ENCODE peak calls at places on chromosomes 16 and 17, in nine cellular contexts. One of them, this sample, is unnamed.
A peak's percentile ranks its signal among the peaks of the same experiment; 100 is the strongest.

GRCh38 chr16:4365014-4365406 is 6.6 kb upstream of the VASN start:
- DNase-seq in transverse colon: no peak
- DNase-seq in H1: no peak
- DNase-seq in esophagus muscularis mucosa: no peak
- DNase-seq in body of pancreas: no peak
- DNase-seq in upper lobe of left lung: no peak
- DNase-seq in IMR-90: no peak
- DNase-seq in HCT116: no peak
- DNase-seq in Peyer's patch: peak; percentile 72
- DNase-seq in this sample: no peak

GRCh38 chr16:67814567-67814966 is 7.9 kb downstream of the TSNAXIP1 start:
- DNase-seq in H1: no peak
- DNase-seq in upper lobe of left lung: no peak
- DNase-seq in HCT116: no peak
- DNase-seq in transverse colon: peak; percentile 54
- DNase-seq in IMR-90: no peak
- DNase-seq in body of pancreas: no peak
- DNase-seq in Peyer's patch: peak; percentile 58
- DNase-seq in esophagus muscularis mucosa: no peak
- DNase-seq in this sample: no peak

GRCh38 chr16:1768767-1769401 is 2.5 kb downstream of the NME3 start:
- DNase-seq in transverse colon: no peak
- DNase-seq in HCT116: no peak
- DNase-seq in H1: no peak
- DNase-seq in body of pancreas: no peak
- DNase-seq in esophagus muscularis mucosa: no peak
- DNase-seq in Peyer's patch: no peak
- DNase-seq in IMR-90: no peak
- DNase-seq in upper lobe of left lung: no peak
- DNase-seq in this sample: peak; percentile 41

GRCh38 chr16:9364721-9365693 is 273.6 kb downstream of the HAPSTR1 start:
- DNase-seq in Peyer's patch: peak; percentile 74
- DNase-seq in H1: no peak
- DNase-seq in transverse colon: peak; percentile 66
- DNase-seq in IMR-90: no peak
- DNase-seq in body of pancreas: peak; percentile 94
- DNase-seq in HCT116: no peak
- DNase-seq in upper lobe of left lung: peak; percentile 57
- DNase-seq in esophagus muscularis mucosa: peak; percentile 93
- DNase-seq in this sample: peak; percentile 98

GRCh38 chr17:69593716-69594115 is 179.2 kb downstream of the MAP2K6 start:
- DNase-seq in body of pancreas: no peak
- DNase-seq in upper lobe of left lung: no peak
- DNase-seq in H1: no peak
- DNase-seq in transverse colon: no peak
- DNase-seq in IMR-90: no peak
- DNase-seq in Peyer's patch: no peak
- DNase-seq in HCT116: no peak
- DNase-seq in esophagus muscularis mucosa: no peak
- DNase-seq in this sample: no peak

GRCh38 chr16:68257251-68257905 is 6.9 kb upstream of the SLC7A6 start:
- DNase-seq in esophagus muscularis mucosa: no peak
- DNase-seq in body of pancreas: no peak
- DNase-seq in transverse colon: peak; percentile 63
- DNase-seq in upper lobe of left lung: no peak
- DNase-seq in Peyer's patch: peak; percentile 77
- DNase-seq in HCT116: no peak
- DNase-seq in IMR-90: peak; percentile 20
- DNase-seq in H1: no peak
- DNase-seq in this sample: no peak

GRCh38 chr17:49694847-49695697 is 12.7 kb downstream of the SLC35B1 start:
- DNase-seq in body of pancreas: peak; percentile 73
- DNase-seq in esophagus muscularis mucosa: peak; percentile 94
- DNase-seq in upper lobe of left lung: peak; percentile 60
- DNase-seq in HCT116: no peak
- DNase-seq in transverse colon: peak; percentile 72
- DNase-seq in Peyer's patch: peak; percentile 90
- DNase-seq in H1: no peak
- DNase-seq in IMR-90: no peak
- DNase-seq in this sample: peak; percentile 59

GRCh38 chr16:29662729-29663019 is 373 bp upstream of the SPN start:
- DNase-seq in transverse colon: peak; percentile 35
- DNase-seq in esophagus muscularis mucosa: no peak
- DNase-seq in upper lobe of left lung: peak; percentile 36
- DNase-seq in HCT116: no peak
- DNase-seq in body of pancreas: no peak
- DNase-seq in IMR-90: no peak
- DNase-seq in H1: no peak
- DNase-seq in Peyer's patch: peak; percentile 80
- DNase-seq in this sample: no peak

GRCh38 chr17:78172284-78173024 is 4.1 kb downstream of the SYNGR2 start:
- DNase-seq in HCT116: no peak
- DNase-seq in H1: no peak
- DNase-seq in IMR-90: peak; percentile 49
- DNase-seq in esophagus muscularis mucosa: no peak
- DNase-seq in transverse colon: peak; percentile 89
- DNase-seq in body of pancreas: no peak
- DNase-seq in upper lobe of left lung: peak; percentile 88
- DNase-seq in Peyer's patch: peak; percentile 89
- DNase-seq in this sample: no peak

GRCh38 chr17:74715144-74715543 is 2.4 kb upstream of the CD300LF start:
- DNase-seq in IMR-90: no peak
- DNase-seq in body of pancreas: no peak
- DNase-seq in HCT116: no peak
- DNase-seq in transverse colon: no peak
- DNase-seq in esophagus muscularis mucosa: no peak
- DNase-seq in Peyer's patch: no peak
- DNase-seq in H1: no peak
- DNase-seq in upper lobe of left lung: peak; percentile 86
- DNase-seq in this sample: no peak

GRCh38 chr16:60367739-60368138 is 1633.6 kb upstream of the GOT2 start:
- DNase-seq in body of pancreas: no peak
- DNase-seq in H1: no peak
- DNase-seq in IMR-90: no peak
- DNase-seq in upper lobe of left lung: no peak
- DNase-seq in transverse colon: no peak
- DNase-seq in HCT116: no peak
- DNase-seq in Peyer's patch: no peak
- DNase-seq in esophagus muscularis mucosa: no peak
- DNase-seq in this sample: no peak

GRCh38 chr16:80285089-80285488 is 255.7 kb upstream of the DYNLRB2 start:
- DNase-seq in body of pancreas: no peak
- DNase-seq in Peyer's patch: no peak
- DNase-seq in IMR-90: peak; percentile 89
- DNase-seq in H1: no peak
- DNase-seq in transverse colon: no peak
- DNase-seq in upper lobe of left lung: no peak
- DNase-seq in esophagus muscularis mucosa: no peak
- DNase-seq in HCT116: no peak
- DNase-seq in this sample: no peak

GRCh38 chr17:79678091-79678731 is 52.5 kb upstream of the ENPP7 start:
- DNase-seq in IMR-90: no peak
- DNase-seq in HCT116: no peak
- DNase-seq in H1: no peak
- DNase-seq in transverse colon: no peak
- DNase-seq in Peyer's patch: no peak
- DNase-seq in upper lobe of left lung: no peak
- DNase-seq in esophagus muscularis mucosa: no peak
- DNase-seq in body of pancreas: no peak
- DNase-seq in this sample: no peak

DNA sequence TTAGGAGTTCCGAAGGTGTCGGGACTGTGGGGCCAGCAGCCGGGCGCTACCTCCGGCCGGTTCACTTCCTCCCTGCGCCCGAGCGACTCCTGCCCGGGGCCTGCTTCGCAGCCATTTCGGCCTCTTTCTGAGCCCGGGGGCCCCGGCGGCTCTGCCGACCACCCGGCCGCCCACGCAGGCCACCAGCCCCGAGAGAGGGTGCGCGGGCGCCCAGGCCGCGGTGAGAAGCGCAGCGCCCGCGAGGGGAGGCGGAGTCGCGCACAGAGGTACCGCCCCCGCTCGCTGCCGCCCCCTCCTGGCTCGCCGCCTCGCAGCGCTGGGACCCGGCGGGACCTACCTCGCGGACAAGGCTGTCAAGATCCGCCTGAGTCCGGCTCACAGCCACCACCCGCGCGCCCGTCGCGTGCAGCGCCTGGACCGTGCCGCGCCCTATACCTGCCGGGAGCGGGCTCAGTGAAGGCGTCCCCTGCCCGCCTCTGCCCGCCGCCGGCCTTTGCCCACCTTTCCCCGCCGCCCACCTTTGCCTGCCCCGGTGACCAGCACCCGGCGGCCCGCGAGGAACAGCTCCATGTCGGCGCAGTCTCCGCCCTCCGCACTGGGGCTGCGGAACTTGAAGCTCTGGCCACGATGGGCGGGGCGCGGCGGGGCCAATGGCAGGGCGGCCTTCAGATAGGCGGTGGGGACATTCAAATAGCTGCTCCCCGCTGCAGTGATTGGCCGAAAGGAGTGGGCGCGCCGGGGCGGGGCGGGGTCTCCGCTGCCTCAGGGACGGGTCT is at the start of gene DCXR:
- DNase-seq in transverse colon: peak; percentile 98
- DNase-seq in upper lobe of left lung: peak; percentile 99
- DNase-seq in Peyer's patch: peak; percentile 99
- DNase-seq in body of pancreas: peak; percentile 97
- DNase-seq in H1: peak; percentile 86
- DNase-seq in esophagus muscularis mucosa: peak; percentile 99
- DNase-seq in HCT116: peak; percentile 96
- DNase-seq in IMR-90: peak; percentile 90
- DNase-seq in this sample: peak; percentile 97
- TF ChIP-seq POLR2A in transverse colon: peak; percentile 93
- TF ChIP-seq POLR2A in upper lobe of left lung: peak; percentile 98
- TF ChIP-seq POLR2A in Peyer's patch: peak; percentile 92
- TF ChIP-seq POLR2A in body of pancreas: peak; percentile 92
- TF ChIP-seq POLR2A in H1: no peak
- TF ChIP-seq POLR2A in esophagus muscularis mucosa: peak; percentile 82
- TF ChIP-seq POLR2A in HCT116: peak; percentile 88
- TF ChIP-seq POLR2A in IMR-90: peak; percentile 60
- TF ChIP-seq POLR2A in this sample: peak; percentile 73

GRCh38 chr16:73053379-73054130 is 5.6 kb upstream of the ZFHX3 start:
- DNase-seq in HCT116: peak; percentile 55
- DNase-seq in Peyer's patch: no peak
- DNase-seq in transverse colon: no peak
- DNase-seq in H1: no peak
- DNase-seq in upper lobe of left lung: no peak
- DNase-seq in esophagus muscularis mucosa: no peak
- DNase-seq in body of pancreas: no peak
- DNase-seq in IMR-90: peak; percentile 75
- DNase-seq in this sample: peak; percentile 78

GRCh38 chr16:73051903-73052302 is 4.0 kb upstream of the ZFHX3 start:
- DNase-seq in upper lobe of left lung: no peak
- DNase-seq in H1: no peak
- DNase-seq in Peyer's patch: no peak
- DNase-seq in esophagus muscularis mucosa: no peak
- DNase-seq in HCT116: no peak
- DNase-seq in IMR-90: peak; percentile 59
- DNase-seq in body of pancreas: no peak
- DNase-seq in transverse colon: no peak
- DNase-seq in this sample: no peak

GRCh38 chr16:73054131-73054496 is 6.2 kb upstream of the ZFHX3 start:
- DNase-seq in Peyer's patch: no peak
- DNase-seq in esophagus muscularis mucosa: no peak
- DNase-seq in H1: no peak
- DNase-seq in IMR-90: no peak
- DNase-seq in body of pancreas: no peak
- DNase-seq in upper lobe of left lung: no peak
- DNase-seq in HCT116: no peak
- DNase-seq in transverse colon: no peak
- DNase-seq in this sample: no peak

GRCh38 chr16:73052441-73053030 is 4.6 kb upstream of the ZFHX3 start:
- DNase-seq in HCT116: no peak
- DNase-seq in body of pancreas: no peak
- DNase-seq in H1: no peak
- DNase-seq in esophagus muscularis mucosa: no peak
- DNase-seq in Peyer's patch: no peak
- DNase-seq in upper lobe of left lung: no peak
- DNase-seq in IMR-90: no peak
- DNase-seq in transverse colon: no peak
- DNase-seq in this sample: no peak

GRCh38 chr16:73053038-73053378 is 5.1 kb upstream of the ZFHX3 start:
- DNase-seq in HCT116: no peak
- DNase-seq in H1: no peak
- DNase-seq in Peyer's patch: no peak
- DNase-seq in transverse colon: no peak
- DNase-seq in body of pancreas: no peak
- DNase-seq in esophagus muscularis mucosa: no peak
- DNase-seq in IMR-90: no peak
- DNase-seq in upper lobe of left lung: no peak
- DNase-seq in this sample: no peak
- H3K4me3 ChIP-seq in HCT116: peak overlapping the region; percentile 57
- H3K4me3 ChIP-seq in H1: peak overlapping the region; percentile 11
- H3K4me3 ChIP-seq in Peyer's patch: no peak overlapping the region
- H3K4me3 ChIP-seq in transverse colon: no peak overlapping the region
- H3K4me3 ChIP-seq in body of pancreas: no peak overlapping the region
- H3K4me3 ChIP-seq in esophagus muscularis mucosa: no peak overlapping the region
- H3K4me3 ChIP-seq in IMR-90: peak overlapping the region; percentile 1
- H3K4me3 ChIP-seq in upper lobe of left lung: no peak overlapping the region
- H3K4me3 ChIP-seq in this sample: no peak overlapping the region

GRCh38 chr16:89519881-89520280 is 11.7 kb downstream of the SPG7 start:
- DNase-seq in H1: no peak
- DNase-seq in transverse colon: no peak
- DNase-seq in IMR-90: no peak
- DNase-seq in esophagus muscularis mucosa: no peak
- DNase-seq in body of pancreas: no peak
- DNase-seq in Peyer's patch: no peak
- DNase-seq in upper lobe of left lung: no peak
- DNase-seq in HCT116: no peak
- DNase-seq in this sample: no peak

GRCh38 chr16:89523680-89524344 is 15.6 kb downstream of the SPG7 start:
- DNase-seq in body of pancreas: no peak
- DNase-seq in transverse colon: no peak
- DNase-seq in Peyer's patch: no peak
- DNase-seq in upper lobe of left lung: peak; percentile 27
- DNase-seq in IMR-90: no peak
- DNase-seq in esophagus muscularis mucosa: no peak
- DNase-seq in HCT116: no peak
- DNase-seq in H1: no peak
- DNase-seq in this sample: no peak

GRCh38 chr16:89525146-89525913 is 17.1 kb downstream of the SPG7 start:
- DNase-seq in H1: no peak
- DNase-seq in body of pancreas: no peak
- DNase-seq in HCT116: no peak
- DNase-seq in upper lobe of left lung: no peak
- DNase-seq in transverse colon: peak; percentile 24
- DNase-seq in IMR-90: no peak
- DNase-seq in esophagus muscularis mucosa: no peak
- DNase-seq in Peyer's patch: no peak
- DNase-seq in this sample: no peak

GRCh38 chr16:89522287-89522686 is 14.1 kb downstream of the SPG7 start:
- DNase-seq in body of pancreas: no peak
- DNase-seq in Peyer's patch: no peak
- DNase-seq in HCT116: no peak
- DNase-seq in transverse colon: no peak
- DNase-seq in upper lobe of left lung: no peak
- DNase-seq in IMR-90: no peak
- DNase-seq in H1: no peak
- DNase-seq in esophagus muscularis mucosa: no peak
- DNase-seq in this sample: no peak
- H3K27me3 ChIP-seq in body of pancreas: no peaks in the 10 kb centered on the region
- H3K27me3 ChIP-seq in Peyer's patch: no peaks in the 10 kb centered on the region
- H3K27me3 ChIP-seq in HCT116: no peaks in the 10 kb centered on the region
- H3K27me3 ChIP-seq in transverse colon: no peaks in the 10 kb centered on the region
- H3K27me3 ChIP-seq in upper lobe of left lung: no peaks in the 10 kb centered on the region
- H3K27me3 ChIP-seq in IMR-90: no peaks in the 10 kb centered on the region
- H3K27me3 ChIP-seq in H1: no peaks in the 10 kb centered on the region
- H3K27me3 ChIP-seq in esophagus muscularis mucosa: no peaks in the 10 kb centered on the region
- H3K27me3 ChIP-seq in this sample: no peaks in the 10 kb centered on the region

GRCh38 chr16:3264137-3265036 is 8.0 kb upstream of the MEFV start:
- DNase-seq in esophagus muscularis mucosa: peak; percentile 98
- DNase-seq in IMR-90: peak; percentile 96
- DNase-seq in body of pancreas: peak; percentile 90
- DNase-seq in H1: peak; percentile 91
- DNase-seq in HCT116: peak; percentile 94
- DNase-seq in Peyer's patch: peak; percentile 98
- DNase-seq in transverse colon: peak; percentile 97
- DNase-seq in upper lobe of left lung: peak; percentile 96
- DNase-seq in this sample: peak; percentile 98
- TF ChIP-seq POLR2A in esophagus muscularis mucosa: peak; percentile 88
- TF ChIP-seq POLR2A in IMR-90: peak; percentile 55
- TF ChIP-seq POLR2A in body of pancreas: peak; percentile 78
- TF ChIP-seq POLR2A in H1: no peak
- TF ChIP-seq POLR2A in HCT116: peak; percentile 62
- TF ChIP-seq POLR2A in Peyer's patch: peak; percentile 76
- TF ChIP-seq POLR2A in transverse colon: peak; percentile 89
- TF ChIP-seq POLR2A in upper lobe of left lung: peak; percentile 90
- TF ChIP-seq POLR2A in this sample: no peak